ENCODE peak calls at places on chromosomes 3 and 15, in eight cellular contexts. F is breast epithelium; L is NCI-H2081; C is omental fat pad; H is NCI-H2171; D is NCI-H1417; N is stimulated activated CD4-positive, alpha-beta T cell treated with anti-CD3 and anti-CD28 coated beads, Interleukin-4, amount 100 ng/mL, for 48 hours; X is NCI-H1105. U is an unnamed sample.

GRCh38 chr3:188349963-188350332 is 196.0 kb downstream of the LPP start:
- DNase-seq in F (no peak), L (no peak), C (no peak), H (no peak), D (no peak), N (no peak), X (no peak), U (no peak)

GRCh38 chr3:69604735-69605435 is 134.4 kb upstream of the MITF start:
- DNase-seq in F (no peak), L (no peak), C (no peak), H (no peak), D (no peak), N (no peak), X (no peak), U (no peak)

GRCh38 chr3:63961891-63962290 is 49.7 kb upstream of the SCAANT1 start:
- DNase-seq in F (no peak), L (peak; percentile 38), C (no peak), H (no peak), D (peak; percentile 20), N (no peak), X (no peak), U (no peak)

GRCh38 chr3:1195922-1196321 is 103.1 kb downstream of the CNTN6 start:
- DNase-seq in F (no peak), L (no peak), C (no peak), H (no peak), D (no peak), N (no peak), X (no peak), U (no peak)

GRCh38 chr15:79740581-79740980 is 156.2 kb downstream of the MTHFS start:
- DNase-seq in F (no peak), L (no peak), C (no peak), H (no peak), D (no peak), N (no peak), X (no peak), U (no peak)

GRCh38 chr3:36524560-36524959 is 144.3 kb downstream of the STAC start:
- DNase-seq in F (no peak), L (no peak), C (no peak), H (no peak), D (no peak), N (no peak), X (no peak), U (no peak)

GRCh38 chr3:10933958-10934481 is 58.5 kb upstream of the SLC6A1 start:
- DNase-seq in F (no peak), L (no peak), C (no peak), H (no peak), D (no peak), N (no peak), X (no peak), U (peak; percentile 61)

GRCh38 chr15:38610748-38611147 is 46.1 kb upstream of the RASGRP1 start:
- DNase-seq in F (no peak), L (no peak), C (no peak), H (peak; percentile 90), D (no peak), N (peak; percentile 58), X (no peak), U (no peak)

GRCh38 chr3:135792174-135792573 is 173.4 kb upstream of the PPP2R3A start:
- DNase-seq in F (no peak), L (no peak), C (no peak), H (no peak), D (peak; percentile 14), N (no peak), X (peak; percentile 74), U (no peak)

GRCh38 chr3:140092883-140093536 is 158.0 kb downstream of the CLSTN2 start:
- DNase-seq in F (no peak), L (no peak), C (no peak), H (peak; percentile 92), D (no peak), N (no peak), X (no peak), U (no peak)

GRCh38 chr15:62920569-62921502 is 121.7 kb upstream of the TPM1 start:
- DNase-seq in F (no peak), L (no peak), C (no peak), H (no peak), D (no peak), N (no peak), X (no peak), U (no peak)

GRCh38 chr3:169400874-169401273 is 262.6 kb downstream of the MECOM start:
- DNase-seq in F (no peak), L (peak; percentile 24), C (no peak), H (no peak), D (no peak), N (no peak), X (no peak), U (no peak)

GRCh38 chr15:101466188-101466587 is 23.3 kb downstream of the PCSK6 start:
- DNase-seq in F (no peak), L (no peak), C (no peak), H (no peak), D (no peak), N (no peak), X (no peak), U (no peak)

GRCh38 chr3:13265507-13265906 is 154.6 kb downstream of the NUP210 start:
- DNase-seq in F (no peak), L (no peak), C (no peak), H (no peak), D (no peak), N (no peak), X (no peak), U (no peak)

GRCh38 chr3:4813855-4814254 is 165.4 kb upstream of the BHLHE40 start:
- DNase-seq in F (no peak), L (no peak), C (no peak), H (no peak), D (no peak), N (no peak), X (no peak), U (no peak)

GRCh38 chr15:53884441-53884840 is 93.8 kb upstream of the UNC13C start:
- DNase-seq in F (no peak), L (no peak), C (no peak), H (no peak), D (no peak), N (no peak), X (no peak), U (no peak)

GRCh38 chr3:42830437-42831320 is 21.4 kb downstream of the ACKR2 start:
- DNase-seq in F (no peak), L (peak; percentile 53), C (no peak), H (no peak), D (peak; percentile 23), N (no peak), X (peak; percentile 12), U (no peak)

GRCh38 chr15:77030042-77030927 is 35.4 kb downstream of the PSTPIP1 start:
- DNase-seq in F (no peak), L (no peak), C (no peak), H (peak; percentile 91), D (no peak), N (no peak), X (no peak), U (peak; percentile 74)

GRCh38 chr3:7388026-7388425 is 527.1 kb downstream of the GRM7 start:
- DNase-seq in F (no peak), L (no peak), C (no peak), H (no peak), D (no peak), N (no peak), X (no peak), U (no peak)

GRCh38 chr15:70493787-70494514 is 269.4 kb downstream of the UACA start:
- DNase-seq in F (no peak), L (no peak), C (no peak), H (no peak), D (no peak), N (no peak), X (no peak), U (no peak)

GRCh38 chr3:63644212-63644777 is 8.2 kb upstream of the SNTN start:
- DNase-seq in F (no peak), L (no peak), C (no peak), H (no peak), D (no peak), N (no peak), X (no peak), U (no peak)

GRCh38 chr3:59101091-59101738 is 51.4 kb upstream of the CFAP20DC start:
- DNase-seq in F (no peak), L (no peak), C (no peak), H (no peak), D (no peak), N (no peak), X (no peak), U (no peak)

GRCh38 chr3:71035314-71035713 is 548.2 kb downstream of the FOXP1 start:
- DNase-seq in F (no peak), L (no peak), C (no peak), H (no peak), D (no peak), N (no peak), X (no peak), U (no peak)

GRCh38 chr3:49952924-49953323 is 13.0 kb downstream of the RBM6 start:
- DNase-seq in F (no peak), L (no peak), C (no peak), H (no peak), D (no peak), N (no peak), X (no peak), U (no peak)

GRCh38 chr3:127572735-127573134 is 17.8 kb downstream of the TPRA1 start:
- DNase-seq in F (no peak), L (no peak), C (no peak), H (no peak), D (no peak), N (no peak), X (no peak), U (no peak)

GRCh38 chr15:92118162-92118935 is 264.8 kb downstream of the SLCO3A1 start:
- DNase-seq in F (no peak), L (no peak), C (no peak), H (no peak), D (no peak), N (no peak), X (no peak), U (no peak)

GRCh38 chr3:121970047-121970446 is 52.0 kb downstream of the ILDR1 start:
- DNase-seq in F (no peak), L (no peak), C (no peak), H (no peak), D (no peak), N (no peak), X (no peak), U (no peak)

GRCh38 chr3:156685198-156685597 is 10.8 kb downstream of the TIPARP start:
- DNase-seq in F (no peak), L (no peak), C (no peak), H (no peak), D (peak; percentile 12), N (no peak), X (no peak), U (no peak)

GRCh38 chr15:70633394-70633793 is 130.0 kb downstream of the UACA start:
- DNase-seq in F (no peak), L (no peak), C (no peak), H (no peak), D (no peak), N (no peak), X (no peak), U (no peak)

GRCh38 chr15:50415752-50416404 is 8.3 kb upstream of the USP8 start:
- DNase-seq in F (no peak), L (no peak), C (no peak), H (no peak), D (no peak), N (no peak), X (no peak), U (no peak)

GRCh38 chr15:74209997-74210573 is 7.5 kb upstream of the STRA6 start:
- DNase-seq in F (no peak), L (no peak), C (no peak), H (no peak), D (no peak), N (no peak), X (no peak), U (no peak)